ENCODE peak calls at places on chromosomes 4 and X, in seven cellular contexts. W is IMR-90, N is neuronal stem cell, J is mesendoderm, G is mesenchymal stem cell, R is trophoblast cell, Z is H1. O is an unnamed sample.

GRCh38 chrX:48958635-48959094 is 1.3 kb upstream of the OTUD5 start:
- DNase-seq in G (peak), R (peak), Z (peak), N (no peak), J (no peak), W (peak), O (no peak)

GRCh38 chr4:77599378-77599777 is 6.2 kb upstream of the CXCL13 start:
- DNase-seq in R (peak), W (peak), J (peak), Z (no peak), G (peak), N (no peak), O (peak)

GRCh38 chr4:41102360-41103092 is 111.8 kb downstream of the APBB2 start:
- DNase-seq in R (no peak), J (no peak), G (no peak), Z (no peak), N (no peak), W (no peak), O (no peak)

GRCh38 chr4:57074753-57075152 is 35.4 kb downstream of the IGFBP7 start:
- DNase-seq in G (no peak), J (no peak), Z (no peak), R (no peak), W (peak), N (no peak), O (no peak)

GRCh38 chr4:41514765-41515481 is 23.0 kb upstream of the LIMCH1 start:
- DNase-seq in W (no peak), J (no peak), G (no peak), Z (no peak), R (no peak), N (no peak), O (no peak)

GRCh38 chr4:177281544-177281943 is 28.1 kb upstream of the NEIL3 start:
- DNase-seq in Z (no peak), W (peak), J (no peak), G (peak), R (no peak), N (no peak), O (no peak)

GRCh38 chr4:2942037-2942531 is 21.1 kb downstream of the NOP14 start:
- DNase-seq in Z (no peak), J (no peak), G (no peak), W (no peak), N (no peak), R (no peak), O (no peak)

GRCh38 chrX:87299563-87300160 is 217.9 kb upstream of the KLHL4 start:
- DNase-seq in Z (no peak), J (peak), N (peak), R (no peak), G (peak), W (peak), O (no peak)

GRCh38 chr4:73539386-73539785 is 57.8 kb downstream of the AFM start:
- DNase-seq in G (no peak), W (no peak), Z (no peak), R (no peak), N (no peak), J (no peak), O (no peak)

GRCh38 chr4:18882468-18882867 is 860.9 kb upstream of the LCORL start:
- DNase-seq in W (peak), R (peak), G (peak), J (peak), N (peak), Z (no peak), O (no peak)

GRCh38 chr4:156694413-156694812 is 277.2 kb downstream of the PDGFC start:
- DNase-seq in R (no peak), N (no peak), Z (no peak), W (no peak), G (no peak), J (no peak), O (no peak)

GRCh38 chrX:153410328-153410727 is 944 bp upstream of the ZFP92 start:
- DNase-seq in N (no peak), R (no peak), G (no peak), W (no peak), Z (no peak), J (no peak), O (no peak)

GRCh38 chrX:153438522-153438921 is 7.3 kb downstream of the TREX2 start:
- DNase-seq in N (no peak), G (peak), Z (no peak), R (no peak), J (peak), W (peak), O (no peak)

GRCh38 chr4:26900765-26901164 is 40.1 kb downstream of the STIM2 start:
- DNase-seq in G (no peak), N (no peak), J (peak), W (no peak), R (no peak), Z (no peak), O (no peak)

GRCh38 chr4:6969826-6970800 is 60.5 kb downstream of the TBC1D14 start:
- DNase-seq in Z (no peak), G (no peak), R (no peak), W (no peak), J (no peak), N (no peak), O (no peak)

GRCh38 chrX:91434351-91435168 is at the start of gene PABPC5:
- DNase-seq in J (peak), W (peak), R (no peak), Z (peak), G (peak), N (peak), O (peak)

GRCh38 chr4:155173371-155173770 is 35.1 kb upstream of the NPY2R start:
- DNase-seq in G (no peak), Z (no peak), J (no peak), W (no peak), N (no peak), R (no peak), O (no peak)

GRCh38 chr4:126130200-126130599 is 815.4 kb downstream of the FAT4 start:
- DNase-seq in R (no peak), J (no peak), W (peak), Z (no peak), G (no peak), N (no peak), O (no peak)

GRCh38 chr4:105990933-105991332 is 95.7 kb downstream of the NPNT start:
- DNase-seq in W (peak), N (no peak), R (peak), G (peak), J (no peak), Z (no peak), O (no peak)

GRCh38 chr4:77015390-77015789 is 60.4 kb downstream of the CCNI start:
- DNase-seq in Z (no peak), R (no peak), N (no peak), J (peak), G (peak), W (peak), O (peak)

GRCh38 chrX:19860571-19860970 is 26.8 kb downstream of the SH3KBP1 start:
- DNase-seq in Z (no peak), J (no peak), W (no peak), N (no peak), G (no peak), R (no peak), O (no peak)
- H3K23ac ChIP-seq in Z (no peak), J (no peak), W (no peak), N (no peak), G (no peak), R (no peak), O (no peak)

DNA sequence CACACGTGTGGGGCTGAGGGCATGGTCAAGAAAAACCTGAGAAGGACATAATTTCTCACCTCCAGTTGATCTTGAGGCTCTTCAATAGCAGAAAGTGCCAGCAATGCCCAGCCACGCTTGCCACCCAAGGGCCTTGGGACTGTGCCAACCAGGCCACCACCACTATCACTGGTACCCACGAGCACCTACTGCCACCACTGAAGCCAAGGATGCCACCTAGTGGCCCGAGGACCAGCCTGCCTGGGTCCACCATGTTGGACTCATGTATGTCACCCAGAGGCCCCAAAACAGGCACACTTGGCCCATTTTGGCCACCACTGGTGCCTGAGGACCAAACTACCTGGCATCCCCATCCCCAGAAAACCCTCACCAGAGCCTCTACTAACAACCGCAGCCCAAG is 191.8 kb downstream of the ADAM29 start:
- DNase-seq in N (no peak), J (peak), R (no peak), W (no peak), Z (peak), G (no peak), O (peak)
- H3K23ac ChIP-seq in N (no peak), J (no peak), R (no peak), W (no peak), Z (no peak), G (no peak), O (no peak)

GRCh38 chr4:84179413-84179812 is 319.7 kb downstream of the NKX6-1 start:
- DNase-seq in R (no peak), Z (no peak), N (no peak), G (no peak), J (no peak), W (no peak), O (no peak)
- H3K23ac ChIP-seq in R (no peak), Z (no peak), N (no peak), G (no peak), J (no peak), W (no peak), O (no peak)

DNA sequence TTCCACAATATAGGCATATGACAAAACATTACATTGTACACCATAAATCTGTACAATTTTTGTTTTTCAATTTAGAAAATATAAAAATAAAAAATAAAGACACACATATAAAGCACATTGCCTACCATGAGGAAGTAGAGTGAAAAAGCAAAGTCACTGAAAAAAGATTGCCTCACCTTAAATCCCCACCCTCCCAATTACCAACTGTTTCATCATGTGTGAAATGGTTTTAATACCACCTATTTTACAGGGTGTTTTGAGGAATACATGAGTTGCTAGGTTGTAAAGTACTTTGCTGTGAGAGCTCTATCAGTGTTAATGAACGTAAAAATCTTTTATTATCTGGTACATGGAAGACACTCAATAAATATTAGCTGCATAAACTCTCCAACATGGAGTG is 373.6 kb upstream of the NDST3 start:
- DNase-seq in G (no peak), J (peak), R (no peak), N (no peak), Z (no peak), W (no peak), O (no peak)
- H3K23ac ChIP-seq in G (no peak), J (no peak), R (no peak), N (no peak), Z (no peak), W (no peak), O (no peak)

GRCh38 chr4:168433576-168433975 is 46.7 kb downstream of the DDX60L start:
- DNase-seq in N (no peak), W (peak), R (no peak), J (no peak), G (no peak), Z (no peak), O (no peak)
- H3K23ac ChIP-seq in N (no peak), W (no peak), R (no peak), J (no peak), G (no peak), Z (no peak), O (no peak)

DNA sequence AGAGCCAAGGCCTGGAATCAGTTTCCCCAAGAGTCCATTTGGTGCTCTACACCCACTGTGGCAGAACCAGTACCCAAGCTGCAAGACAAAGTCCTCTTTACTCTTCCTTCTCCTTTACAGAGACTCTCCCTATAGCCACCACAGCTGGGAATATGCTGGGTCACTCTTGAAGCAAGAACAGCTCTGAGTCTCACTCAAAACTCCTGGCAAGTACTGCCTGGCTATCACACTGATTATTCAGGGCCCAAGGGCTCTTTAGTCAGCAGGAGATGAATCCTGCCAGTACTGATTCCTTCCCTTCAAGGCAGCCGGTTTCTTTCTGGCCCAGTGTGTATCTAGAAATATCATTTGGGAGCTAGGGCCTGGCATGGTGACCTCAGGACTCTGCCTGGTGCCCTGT is 130.9 kb downstream of the AR start:
- DNase-seq in N (no peak), J (no peak), R (no peak), W (no peak), Z (no peak), G (no peak), O (no peak)
- H3K23ac ChIP-seq in N (no peak), J (no peak), R (no peak), W (no peak), Z (no peak), G (no peak), O (no peak)

DNA sequence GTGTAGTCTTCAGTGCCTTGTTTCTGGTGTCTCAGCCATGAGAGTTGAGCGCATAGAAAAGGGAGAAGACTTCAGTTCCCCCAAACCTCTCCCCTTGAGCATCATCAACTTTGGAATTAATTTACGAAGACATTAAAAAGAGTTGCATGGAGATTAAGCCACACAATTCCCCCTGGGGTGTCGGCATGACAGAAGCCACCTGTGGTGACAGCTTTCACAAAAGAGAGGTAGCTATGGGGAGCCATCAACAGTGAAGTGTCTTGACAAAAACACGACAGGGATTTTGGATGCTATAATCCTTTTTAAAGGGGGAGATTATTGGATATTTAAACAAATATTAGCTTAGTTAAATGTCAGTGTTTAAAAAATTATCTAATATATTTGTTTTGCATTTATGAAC is 307.7 kb downstream of the LDB2 start:
- DNase-seq in W (no peak), N (no peak), G (no peak), R (no peak), Z (no peak), J (no peak), O (no peak)
- H3K23ac ChIP-seq in W (no peak), N (no peak), G (no peak), R (no peak), Z (no peak), J (no peak), O (no peak)

DNA sequence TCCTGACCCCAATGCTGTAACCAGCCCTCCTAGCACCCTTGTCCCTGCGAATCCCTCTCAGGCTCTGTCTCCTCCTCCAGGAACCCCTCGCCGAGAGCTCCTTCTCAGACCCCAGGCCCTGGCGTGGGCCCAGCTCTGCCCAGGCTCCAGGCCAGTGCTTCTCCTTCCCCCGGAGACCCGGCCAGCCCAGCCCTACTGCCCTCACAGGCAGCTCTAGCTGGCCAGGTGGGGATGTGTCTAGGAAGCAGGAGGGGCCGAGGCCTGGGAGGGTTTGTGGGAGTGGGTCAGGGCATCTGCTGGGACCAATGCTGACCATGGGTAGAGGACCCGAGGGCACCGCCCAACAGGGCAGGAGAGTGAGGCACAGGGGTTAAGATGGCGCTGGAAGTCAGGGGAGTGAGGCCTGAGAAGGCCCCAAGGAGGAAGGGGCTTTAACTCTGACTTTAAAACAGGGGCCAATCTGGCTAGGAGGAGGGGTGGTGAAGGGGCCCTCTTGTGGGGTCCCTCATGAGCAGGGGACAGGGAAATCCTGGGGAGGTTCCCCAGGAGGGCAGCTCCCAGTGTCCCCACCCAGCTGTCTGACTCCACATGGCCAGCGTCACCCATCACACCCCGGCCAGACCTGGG is 64.7 kb upstream of the NKX1-1 start:
- DNase-seq in R (no peak), Z (no peak), J (no peak), W (no peak), G (no peak), N (no peak), O (no peak)
- H3K23ac ChIP-seq in R (no peak), Z (no peak), J (no peak), W (no peak), G (no peak), N (peak), O (no peak)